ENCODE peak calls at places on chromosomes 4 and X, in seven cellular contexts. Z is GM12878; N is AG04450; H is HCT116; C is Caco-2; F is naive B cell; V is stimulated activated CD4-positive, alpha-beta T cell treated with anti-CD3 and anti-CD28 coated beads, Interleukin-2, amount 100 ng/mL, for 4 hours. L is an unnamed sample.

GRCh38 chrX:110145854-110146253 is 142.9 kb downstream of the TMEM164 start:
- DNase-seq in Z (no peak), N (no peak), H (no peak), C (no peak), F (peak), V (no peak), L (no peak)

GRCh38 chr4:109931318-109931717 is 18.6 kb downstream of the EGF start:
- DNase-seq in Z (no peak), N (no peak), H (no peak), C (no peak), F (no peak), V (no peak), L (no peak)

GRCh38 chr4:183257808-183258207 is 62.3 kb downstream of the CLDN22 start:
- DNase-seq in Z (no peak), N (no peak), H (no peak), C (no peak), F (no peak), V (no peak), L (no peak)

GRCh38 chr4:27666943-27667342 is 806.3 kb downstream of the STIM2 start:
- DNase-seq in Z (no peak), N (no peak), H (peak), C (peak), F (no peak), V (no peak), L (no peak)

GRCh38 chrX:10570601-10571000 is 49.8 kb downstream of the MID1 start:
- DNase-seq in Z (no peak), N (no peak), H (no peak), C (no peak), F (no peak), V (no peak), L (no peak)

GRCh38 chr4:162977788-162978187 is 188.9 kb downstream of the NAF1 start:
- DNase-seq in Z (no peak), N (no peak), H (no peak), C (no peak), F (no peak), V (no peak), L (no peak)

GRCh38 chr4:107034982-107035710 is 967 bp downstream of the DKK2 start:
- DNase-seq in Z (no peak), N (no peak), H (no peak), C (no peak), F (no peak), V (no peak), L (peak)

GRCh38 chrX:137194164-137194563 is 160.4 kb upstream of the GPR101 start:
- DNase-seq in Z (peak), N (no peak), H (peak), C (peak), F (no peak), V (no peak), L (no peak)

GRCh38 chr4:71186566-71187398 is 152.0 kb upstream of the SLC4A4 start:
- DNase-seq in Z (no peak), N (no peak), H (no peak), C (peak), F (peak), V (no peak), L (peak)

GRCh38 chrX:39734174-39734776 is 363.5 kb downstream of the BCOR start:
- DNase-seq in Z (no peak), N (no peak), H (no peak), C (no peak), F (no peak), V (no peak), L (no peak)

GRCh38 chr4:110611968-110612447 is 10.9 kb downstream of the PITX2 start:
- DNase-seq in Z (no peak), N (no peak), H (no peak), C (no peak), F (no peak), V (no peak), L (no peak)

GRCh38 chr4:98747659-98748091 is 89.3 kb upstream of the TSPAN5 start:
- DNase-seq in Z (no peak), N (no peak), H (peak), C (peak), F (no peak), V (no peak), L (no peak)

GRCh38 chrX:18725316-18725943 is 18.0 kb downstream of the PPEF1 start:
- DNase-seq in Z (no peak), N (no peak), H (no peak), C (no peak), F (no peak), V (no peak), L (no peak)

GRCh38 chr4:37765741-37766140 is 60.7 kb upstream of the PGM2 start:
- DNase-seq in Z (peak), N (no peak), H (no peak), C (peak), F (no peak), V (no peak), L (no peak)

GRCh38 chr4:2792711-2793577 is at the start of gene SH3BP2:
- DNase-seq in Z (no peak), N (no peak), H (peak), C (peak), F (peak), V (no peak), L (peak)

GRCh38 chr4:77240469-77241066 is 83.6 kb downstream of the CCNG2 start:
- DNase-seq in Z (no peak), N (no peak), H (peak), C (peak), F (peak), V (peak), L (peak)

GRCh38 chrX:137212078-137212632 is 178.4 kb upstream of the GPR101 start:
- DNase-seq in Z (no peak), N (no peak), H (no peak), C (no peak), F (no peak), V (no peak), L (no peak)

GRCh38 chr4:6236816-6237390 is 32.7 kb upstream of the WFS1 start:
- DNase-seq in Z (no peak), N (no peak), H (no peak), C (no peak), F (no peak), V (no peak), L (no peak)

GRCh38 chrX:39453847-39454645 is 643.7 kb downstream of the BCOR start:
- DNase-seq in Z (no peak), N (no peak), H (no peak), C (no peak), F (no peak), V (no peak), L (no peak)

GRCh38 chrX:50978920-50979660 is 68.6 kb downstream of the BMP15 start:
- DNase-seq in Z (no peak), N (no peak), H (no peak), C (no peak), F (no peak), V (no peak), L (no peak)

GRCh38 chrX:109856974-109857373 is 123.9 kb upstream of the ACSL4 start:
- DNase-seq in Z (no peak), N (no peak), H (no peak), C (peak), F (peak), V (no peak), L (no peak)

GRCh38 chr4:135277116-135277979 is 1075.8 kb upstream of the PABPC4L start:
- DNase-seq in Z (no peak), N (peak), H (no peak), C (no peak), F (no peak), V (no peak), L (no peak)

GRCh38 chr4:26753187-26753586 is 107.5 kb upstream of the STIM2 start:
- DNase-seq in Z (no peak), N (no peak), H (no peak), C (no peak), F (no peak), V (no peak), L (no peak)

GRCh38 chr4:8579526-8580320 is 469 bp upstream of the GPR78 start:
- DNase-seq in Z (no peak), N (no peak), H (no peak), C (no peak), F (no peak), V (no peak), L (no peak)

GRCh38 chrX:70301716-70302115 is 11.8 kb downstream of the KIF4A start:
- DNase-seq in Z (no peak), N (no peak), H (no peak), C (no peak), F (no peak), V (no peak), L (no peak)

GRCh38 chr4:186723207-186724047 is at the start of gene FAT1:
- DNase-seq in Z (no peak), N (no peak), H (no peak), C (peak), F (no peak), V (no peak), L (peak)

GRCh38 chr4:119536572-119537528 is 91.8 kb downstream of the PDE5A start:
- DNase-seq in Z (no peak), N (no peak), H (no peak), C (no peak), F (no peak), V (no peak), L (no peak)

GRCh38 chrX:29851971-29852605 is 363.3 kb upstream of the MAGEB2 start:
- DNase-seq in Z (no peak), N (no peak), H (no peak), C (no peak), F (no peak), V (no peak), L (no peak)

GRCh38 chr4:82797591-82798081 is 960 bp downstream of the SCD5 start:
- DNase-seq in Z (no peak), N (no peak), H (no peak), C (peak), F (no peak), V (no peak), L (peak)

GRCh38 chrX:314781-315595 is 3.6 kb downstream of the GTPBP6 start:
- DNase-seq in Z (no peak), N (no peak), H (no peak), C (no peak), F (no peak), V (no peak), L (no peak)